ENCODE peak calls at places on chromosomes 13 and 19, in seven cellular contexts. A, M, B, J, D, U and F are unnamed samples.

GRCh38 chr13:100662470-100663211 is 12.0 kb downstream of the TMTC4 start:
- DNase-seq in A (no peak), M (no peak), B (no peak), J (no peak), D (no peak), U (no peak), F (no peak)

GRCh38 chr19:2988568-2988967 is 11.2 kb downstream of the TLE6 start:
- DNase-seq in A (no peak), M (no peak), B (no peak), J (no peak), D (no peak), U (no peak), F (no peak)

GRCh38 chr13:28385362-28385761 is 109.6 kb downstream of the FLT1 start:
- DNase-seq in A (no peak), M (no peak), B (no peak), J (no peak), D (no peak), U (no peak), F (no peak)

GRCh38 chr13:21060063-21060826 is 1.1 kb downstream of the LATS2 start:
- DNase-seq in A (peak; percentile 33), M (no peak), B (peak; percentile 70), J (peak; percentile 51), D (peak; percentile 78), U (peak; percentile 42), F (no peak)

GRCh38 chr13:111219306-111219705 is 101.1 kb upstream of the TEX29 start:
- DNase-seq in A (no peak), M (peak; percentile 91), B (peak; percentile 88), J (peak; percentile 88), D (peak; percentile 7), U (no peak), F (no peak)

GRCh38 chr13:102940143-102940542 is 94.3 kb downstream of the ERCC5 start:
- DNase-seq in A (no peak), M (no peak), B (no peak), J (no peak), D (peak; percentile 77), U (no peak), F (no peak)

GRCh38 chr19:35768082-35768421 is 7.3 kb upstream of the ARHGAP33 start:
- DNase-seq in A (no peak), M (no peak), B (no peak), J (no peak), D (no peak), U (no peak), F (no peak)

GRCh38 chr19:16444273-16444597 is 27.5 kb downstream of the EPS15L1 start:
- DNase-seq in A (peak; percentile 46), M (no peak), B (no peak), J (no peak), D (no peak), U (no peak), F (no peak)

GRCh38 chr19:46202872-46203860 is 26.4 kb upstream of the IGFL1 start:
- DNase-seq in A (no peak), M (no peak), B (no peak), J (no peak), D (no peak), U (no peak), F (no peak)

DNA sequence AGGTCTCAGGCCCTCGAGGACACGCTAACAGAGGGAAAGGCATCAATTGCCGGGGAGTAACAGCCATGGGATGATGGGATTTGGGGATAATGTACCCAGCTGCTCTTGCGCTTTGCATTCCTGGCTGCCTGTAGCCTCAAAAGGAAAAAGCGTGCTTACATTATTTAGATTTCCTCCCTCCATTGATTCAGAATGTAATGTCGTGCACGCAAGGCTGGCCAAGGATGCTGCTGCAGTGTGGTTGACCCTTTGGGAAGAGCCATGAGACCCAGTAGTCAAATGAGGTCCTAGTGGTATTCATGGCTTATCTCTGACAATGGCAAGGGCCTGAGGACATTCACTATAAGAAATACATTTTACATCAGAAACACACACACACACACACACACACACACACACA is 95.1 kb downstream of the SLC7A1 start:
- DNase-seq in A (no peak), M (no peak), B (no peak), J (no peak), D (no peak), U (no peak), F (no peak)
- TF ChIP-seq CTCF in A (no peak), M (no peak), B (no peak), J (no peak), D (no peak), U (no peak), F (no peak)

GRCh38 chr19:56253737-56254136 is 18.8 kb upstream of the EDDM13 start:
- DNase-seq in A (peak; percentile 13), M (peak; percentile 74), B (no peak), J (peak; percentile 71), D (no peak), U (peak; percentile 45), F (no peak)
- TF ChIP-seq CTCF in A (no peak), M (no peak), B (no peak), J (peak; percentile 56), D (peak; percentile 54), U (peak; percentile 48), F (no peak)

GRCh38 chr19:12202250-12202649 is 39.4 kb downstream of the ZNF136 start:
- DNase-seq in A (no peak), M (no peak), B (no peak), J (no peak), D (peak; percentile 49), U (no peak), F (no peak)
- TF ChIP-seq CTCF in A (peak; percentile 34), M (no peak), B (no peak), J (no peak), D (peak; percentile 60), U (no peak), F (no peak)

DNA sequence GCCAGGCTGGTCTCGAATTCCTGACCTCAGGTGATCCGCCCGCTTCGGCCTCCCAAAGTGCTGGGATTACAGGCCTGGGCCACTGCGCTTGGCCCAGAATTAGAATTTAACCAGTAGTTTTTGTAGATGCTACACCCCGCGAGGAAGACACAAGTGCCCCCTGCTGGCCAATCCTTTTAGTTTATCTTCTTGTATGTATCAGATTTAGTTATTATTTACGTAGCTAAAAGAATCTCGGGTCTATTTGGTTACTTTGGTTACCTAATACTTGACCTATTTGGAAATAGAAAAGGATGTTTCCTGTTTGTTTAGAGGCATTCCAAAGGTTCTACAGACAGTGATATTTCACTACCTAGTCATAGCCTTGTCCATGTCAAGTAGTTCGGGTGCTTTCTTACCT is 22.0 kb downstream of the MUC16 start:
- DNase-seq in A (no peak), M (no peak), B (no peak), J (no peak), D (peak; percentile 67), U (no peak), F (no peak)
- TF ChIP-seq CTCF in A (no peak), M (no peak), B (no peak), J (no peak), D (peak; percentile 44), U (no peak), F (no peak)